ENCODE peak calls at places on chromosome 1, in nine cellular contexts. F is A673; T is GM23248; B is adrenal gland; P is CD8-positive, alpha-beta T cell; I is fibroblast of mammary gland; Q is K562; R is skeletal muscle cell; D is naive thymus-derived CD4-positive, alpha-beta T cell. M is an unnamed sample.
A peak's percentile ranks its signal among the peaks of the same experiment; 100 is the strongest.

GRCh38 chr1:11707621-11708276 is 16.2 kb downstream of the DRAXIN start:
- DNase-seq in Q (peak; percentile 81), T (no peak), R (no peak), I (no peak), P (no peak), B (peak; percentile 67), D (no peak), F (peak; percentile 94), M (no peak)

GRCh38 chr1:38123356-38123755 is 76.8 kb upstream of the POU3F1 start:
- DNase-seq in F (no peak), P (no peak), R (no peak), B (no peak), I (no peak), D (no peak), T (peak; percentile 74), Q (no peak), M (no peak)

GRCh38 chr1:94532077-94532476 is 9.5 kb downstream of the F3 start:
- DNase-seq in B (no peak), I (no peak), R (no peak), Q (no peak), T (no peak), F (no peak), D (no peak), P (no peak), M (no peak)

GRCh38 chr1:180946056-180946455 is 33.4 kb downstream of the KIAA1614 start:
- DNase-seq in D (no peak), I (no peak), P (no peak), Q (no peak), T (no peak), F (no peak), B (no peak), R (no peak), M (no peak)

GRCh38 chr1:214569357-214570004 is 18.1 kb upstream of the PTPN14 start:
- DNase-seq in D (no peak), B (no peak), F (no peak), P (no peak), T (peak; percentile 87), Q (no peak), R (no peak), I (peak; percentile 83), M (no peak)

GRCh38 chr1:61090546-61090945 is 8.2 kb downstream of the NFIA start:
- DNase-seq in R (no peak), F (no peak), Q (no peak), I (no peak), D (no peak), P (no peak), T (no peak), B (no peak), M (no peak)

GRCh38 chr1:8004113-8004802 is 21.9 kb downstream of the ERRFI1 start:
- DNase-seq in F (no peak), T (peak; percentile 58), R (no peak), B (peak; percentile 33), P (no peak), I (no peak), D (no peak), Q (no peak), M (no peak)

GRCh38 chr1:1439550-1440261 is 4.2 kb downstream of the VWA1 start:
- DNase-seq in I (no peak), Q (no peak), F (no peak), T (no peak), D (no peak), P (no peak), R (no peak), B (no peak), M (no peak)

GRCh38 chr1:151192047-151192446 is 2.0 kb upstream of the VPS72 start:
- DNase-seq in R (no peak), Q (no peak), P (no peak), T (no peak), F (no peak), D (no peak), I (no peak), B (no peak), M (no peak)

GRCh38 chr1:151193304-151193703 is 3.3 kb upstream of the VPS72 start:
- DNase-seq in P (no peak), F (no peak), D (no peak), T (no peak), B (no peak), Q (no peak), I (no peak), R (no peak), M (no peak)

GRCh38 chr1:151193856-151194255 is 3.9 kb upstream of the VPS72 start:
- DNase-seq in D (no peak), P (no peak), R (no peak), Q (no peak), B (no peak), T (peak; percentile 32), F (no peak), I (no peak), M (no peak)

GRCh38 chr1:151187205-151187604 is 2.8 kb downstream of the VPS72 start:
- DNase-seq in B (no peak), R (no peak), P (no peak), F (no peak), T (no peak), I (no peak), Q (no peak), D (no peak), M (no peak)

DNA sequence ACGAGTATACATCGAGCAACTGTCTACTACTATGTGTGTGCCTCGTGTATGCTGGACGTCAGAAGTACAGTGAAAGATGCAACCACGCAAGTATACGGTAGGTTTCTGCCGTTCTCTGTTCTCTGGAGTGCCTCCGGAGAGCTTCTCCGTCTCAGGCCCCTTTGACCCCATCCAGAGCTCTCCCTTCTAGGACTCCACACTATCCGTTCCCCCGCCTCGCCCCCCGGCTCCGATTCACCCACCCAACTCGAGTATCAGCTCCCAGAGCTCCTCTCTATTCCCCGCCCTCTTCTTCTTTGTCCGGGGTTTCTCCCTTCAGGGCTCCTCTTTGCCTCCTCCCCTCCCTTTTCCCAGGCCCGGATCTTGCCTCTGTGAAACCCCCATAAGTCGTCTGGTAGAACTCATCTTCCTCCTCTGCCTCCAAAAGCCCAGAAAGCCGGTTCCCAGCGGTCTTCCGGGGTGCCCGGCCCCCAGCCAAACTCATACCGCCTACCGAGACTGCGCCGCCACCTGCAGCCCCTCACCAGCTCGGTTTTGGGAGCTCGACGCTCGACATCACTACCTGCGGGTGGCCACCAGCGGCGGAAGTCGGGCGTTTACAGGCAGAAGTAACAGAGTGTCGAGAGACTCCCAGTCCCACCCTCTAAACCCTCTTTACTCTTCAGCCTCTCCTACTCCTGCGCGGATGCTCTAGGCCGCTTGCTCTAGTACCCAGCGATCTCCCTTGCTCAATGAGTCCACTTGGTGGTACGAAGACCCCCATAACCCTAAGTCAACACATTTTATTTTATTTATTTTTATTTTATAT is at the start of gene VPS72:
- DNase-seq in P (peak; percentile 75), Q (peak; percentile 92), F (peak; percentile 96), R (peak; percentile 64), D (peak; percentile 85), I (peak; percentile 87), T (peak; percentile 93), B (peak; percentile 82), M (peak; percentile 66)
- H3K4me3 ChIP-seq in P (peak within 1 kb of the TSS; percentile 78), Q (peak within 1 kb of the TSS; percentile 71), F (peak within 1 kb of the TSS; percentile 80), R (peak within 1 kb of the TSS; percentile 86), D (peak within 1 kb of the TSS; percentile 80), I (peak within 1 kb of the TSS; percentile 79), T (peak within 1 kb of the TSS; percentile 100), B (peak within 1 kb of the TSS; percentile 17), M (peak within 1 kb of the TSS; percentile 91)

DNA sequence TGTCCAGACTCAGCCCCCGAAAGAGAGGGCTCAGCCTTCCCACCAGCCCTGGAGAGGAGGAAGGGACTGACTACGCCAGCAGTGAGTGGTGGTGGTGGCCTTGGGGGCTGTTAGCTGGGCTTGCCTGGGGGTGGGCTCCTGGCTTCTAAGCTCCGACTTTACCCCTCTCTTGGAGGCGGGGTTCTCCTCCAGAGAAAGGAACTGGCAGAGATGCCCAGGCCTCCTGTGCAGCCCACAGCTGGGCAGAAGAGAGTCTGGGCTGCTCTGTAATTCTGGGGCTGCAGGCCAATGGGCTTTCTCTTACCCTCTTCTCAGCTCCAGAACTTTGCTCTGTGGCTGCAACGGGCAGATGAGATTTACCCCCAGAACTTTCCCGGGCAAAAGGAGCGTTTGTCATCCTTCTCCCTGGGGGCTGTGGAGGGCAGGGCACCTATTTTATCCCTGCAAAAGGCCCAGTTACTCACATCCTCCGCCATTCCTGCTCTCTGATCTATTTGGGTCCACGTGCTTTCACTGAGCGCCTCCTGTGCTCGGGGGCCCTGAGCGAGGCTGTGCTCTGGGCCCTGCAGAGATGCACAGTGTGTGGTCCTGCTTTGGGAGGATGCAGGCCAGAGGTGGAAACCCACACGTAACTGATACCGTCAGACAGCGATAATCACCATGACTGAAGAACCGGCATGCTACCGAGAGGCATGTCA is 2.2 kb upstream of the CSMD2 start:
- DNase-seq in Q (no peak), R (no peak), I (no peak), T (no peak), D (no peak), B (no peak), F (no peak), P (no peak), M (no peak)
- H3K4me3 ChIP-seq in Q (no peak overlapping the region), R (no peak overlapping the region), I (no peak overlapping the region), T (no peak overlapping the region), D (no peak overlapping the region), B (no peak overlapping the region), F (no peak overlapping the region), P (no peak overlapping the region), M (peak overlapping the region; percentile 28)

GRCh38 chr1:245546875-245547274 is 392.1 kb downstream of the KIF26B start:
- DNase-seq in P (no peak), T (no peak), I (no peak), R (no peak), D (no peak), B (no peak), F (no peak), Q (peak; percentile 16), M (no peak)
- H3K4me3 ChIP-seq in P (no peak overlapping the region), T (no peak overlapping the region), I (no peak overlapping the region), R (no peak overlapping the region), D (no peak overlapping the region), B (no peak overlapping the region), F (no peak overlapping the region), Q (no peak overlapping the region), M (no peak overlapping the region)

GRCh38 chr1:156104065-156104810 is 10.3 kb upstream of the LMNA start:
- DNase-seq in F (peak; percentile 73), D (no peak), R (peak; percentile 64), T (peak; percentile 97), P (no peak), B (peak; percentile 61), Q (no peak), I (peak; percentile 88), M (no peak)

GRCh38 chr1:156102634-156103511 is 11.6 kb upstream of the LMNA start:
- DNase-seq in T (peak; percentile 81), R (no peak), B (no peak), F (no peak), I (peak; percentile 82), Q (no peak), D (no peak), P (no peak), M (no peak)

GRCh38 chr1:156103521-156103947 is 11.0 kb upstream of the LMNA start:
- DNase-seq in D (no peak), I (peak; percentile 80), F (peak; percentile 57), P (no peak), B (no peak), T (peak; percentile 89), Q (no peak), R (no peak), M (no peak)

GRCh38 chr1:156106624-156107488 is 7.7 kb upstream of the LMNA start:
- DNase-seq in R (no peak), P (no peak), Q (peak; percentile 64), F (no peak), B (no peak), D (no peak), T (peak; percentile 77), I (peak; percentile 41), M (no peak)

DNA sequence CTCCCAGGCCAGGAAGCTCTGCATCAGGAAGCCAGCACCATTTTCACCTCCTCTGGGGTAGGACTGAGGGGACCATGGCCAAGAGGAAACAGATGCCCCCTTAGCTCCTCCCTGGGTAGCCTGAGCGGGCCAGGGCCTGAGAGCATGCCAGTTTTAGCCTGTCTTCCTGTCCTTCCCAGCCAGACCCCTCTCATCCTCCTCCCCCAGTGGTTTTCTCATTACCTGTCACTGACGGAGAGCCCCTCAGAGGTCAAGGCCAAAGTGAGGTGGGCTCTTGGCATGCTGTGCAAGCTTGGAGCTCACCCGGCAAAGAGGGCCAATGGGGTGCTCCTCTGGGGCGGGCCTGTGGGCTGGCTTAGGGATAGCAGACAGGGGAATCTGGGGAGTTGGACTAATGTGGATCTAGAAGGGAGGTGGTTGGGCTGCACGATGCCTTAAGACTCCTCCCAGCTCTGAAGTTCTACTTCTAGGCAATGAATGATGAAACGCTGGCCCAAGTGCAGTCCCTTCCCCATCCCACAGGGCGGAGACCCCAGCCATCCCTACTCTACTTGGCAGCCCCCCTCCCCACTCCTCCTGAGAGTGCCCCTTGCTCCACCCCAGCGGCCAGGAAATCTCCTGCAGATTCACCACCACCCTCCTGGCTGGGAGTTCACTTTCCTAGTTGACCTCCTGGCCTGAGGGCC is 9.5 kb upstream of the LMNA start:
- DNase-seq in R (no peak), B (no peak), P (no peak), Q (no peak), F (no peak), T (peak; percentile 92), I (peak; percentile 70), D (no peak), M (no peak)
- H3K4me3 ChIP-seq in R (no peak overlapping the region), B (no peak overlapping the region), P (peak overlapping the region; percentile 63), Q (no peak overlapping the region), F (no peak overlapping the region), T (peak overlapping the region; percentile 52), I (no peak overlapping the region), D (peak overlapping the region; percentile 48), M (no peak overlapping the region)

M was measured in iPS DF 6.9.